ENCODE peak calls at places on chromosomes 16 and 17, in ten cellular contexts. One of them, this sample, is unnamed.

GRCh38 chr17:1997146-1997586 is 28.0 kb downstream of the RTN4RL1 start:
- DNase-seq in left ventricle myocardium inferior: no peak
- DNase-seq in EL: no peak
- DNase-seq in upper lobe of left lung: no peak
- DNase-seq in occipital lobe: no peak
- DNase-seq in NCI-H460: no peak
- DNase-seq in progenitor cell of endocrine pancreas: no peak
- DNase-seq in HFFc6: no peak
- DNase-seq in NCI-H1092: no peak
- DNase-seq in NCI-H1417 treated with DMSO at 0.1 percent for 48 hours: no peak
- DNase-seq in this sample: no peak

GRCh38 chr17:20852541-20853370 is 190.1 kb downstream of the USP22 start:
- DNase-seq in left ventricle myocardium inferior: peak; percentile 31
- DNase-seq in EL: peak; percentile 14
- DNase-seq in upper lobe of left lung: peak; percentile 59
- DNase-seq in occipital lobe: peak; percentile 56
- DNase-seq in NCI-H460: peak; percentile 34
- DNase-seq in progenitor cell of endocrine pancreas: no peak
- DNase-seq in HFFc6: no peak
- DNase-seq in NCI-H1092: no peak
- DNase-seq in NCI-H1417 treated with DMSO at 0.1 percent for 48 hours: no peak
- DNase-seq in this sample: peak; percentile 22

GRCh38 chr17:28344011-28344410 is 8.4 kb downstream of the TNFAIP1 start:
- DNase-seq in left ventricle myocardium inferior: no peak
- DNase-seq in EL: no peak
- DNase-seq in upper lobe of left lung: no peak
- DNase-seq in occipital lobe: no peak
- DNase-seq in NCI-H460: no peak
- DNase-seq in progenitor cell of endocrine pancreas: no peak
- DNase-seq in HFFc6: no peak
- DNase-seq in NCI-H1092: no peak
- DNase-seq in NCI-H1417 treated with DMSO at 0.1 percent for 48 hours: no peak
- DNase-seq in this sample: no peak

GRCh38 chr17:82060001-82060380 is 5.6 kb downstream of the DUS1L start:
- DNase-seq in left ventricle myocardium inferior: no peak
- DNase-seq in EL: no peak
- DNase-seq in upper lobe of left lung: peak; percentile 78
- DNase-seq in occipital lobe: no peak
- DNase-seq in NCI-H460: no peak
- DNase-seq in progenitor cell of endocrine pancreas: no peak
- DNase-seq in HFFc6: no peak
- DNase-seq in NCI-H1092: no peak
- DNase-seq in NCI-H1417 treated with DMSO at 0.1 percent for 48 hours: no peak
- DNase-seq in this sample: no peak

GRCh38 chr17:75619506-75620431 is 13.5 kb upstream of the SMIM5 start:
- DNase-seq in left ventricle myocardium inferior: peak; percentile 21
- DNase-seq in EL: peak; percentile 53
- DNase-seq in upper lobe of left lung: peak; percentile 76
- DNase-seq in occipital lobe: no peak
- DNase-seq in NCI-H460: no peak
- DNase-seq in progenitor cell of endocrine pancreas: no peak
- DNase-seq in HFFc6: peak; percentile 13
- DNase-seq in NCI-H1092: peak; percentile 6
- DNase-seq in NCI-H1417 treated with DMSO at 0.1 percent for 48 hours: no peak
- DNase-seq in this sample: peak; percentile 46

GRCh38 chr17:9520649-9521435 is 54.8 kb downstream of the STX8 start:
- DNase-seq in left ventricle myocardium inferior: no peak
- DNase-seq in EL: no peak
- DNase-seq in upper lobe of left lung: no peak
- DNase-seq in occipital lobe: no peak
- DNase-seq in NCI-H460: no peak
- DNase-seq in progenitor cell of endocrine pancreas: no peak
- DNase-seq in HFFc6: no peak
- DNase-seq in NCI-H1092: no peak
- DNase-seq in NCI-H1417 treated with DMSO at 0.1 percent for 48 hours: no peak
- DNase-seq in this sample: no peak

GRCh38 chr17:63753215-63753614 is 11.6 kb upstream of the STRADA start:
- DNase-seq in left ventricle myocardium inferior: no peak
- DNase-seq in EL: no peak
- DNase-seq in upper lobe of left lung: no peak
- DNase-seq in occipital lobe: no peak
- DNase-seq in NCI-H460: no peak
- DNase-seq in progenitor cell of endocrine pancreas: no peak
- DNase-seq in HFFc6: no peak
- DNase-seq in NCI-H1092: no peak
- DNase-seq in NCI-H1417 treated with DMSO at 0.1 percent for 48 hours: no peak
- DNase-seq in this sample: peak; percentile 22

GRCh38 chr17:35801583-35802224 is 6.3 kb upstream of the MMP28 start:
- DNase-seq in left ventricle myocardium inferior: peak; percentile 82
- DNase-seq in EL: peak; percentile 12
- DNase-seq in upper lobe of left lung: no peak
- DNase-seq in occipital lobe: peak; percentile 34
- DNase-seq in NCI-H460: no peak
- DNase-seq in progenitor cell of endocrine pancreas: no peak
- DNase-seq in HFFc6: no peak
- DNase-seq in NCI-H1092: peak; percentile 71
- DNase-seq in NCI-H1417 treated with DMSO at 0.1 percent for 48 hours: no peak
- DNase-seq in this sample: no peak

GRCh38 chr16:83606486-83607030 is 201.2 kb upstream of the HSBP1 start:
- DNase-seq in left ventricle myocardium inferior: no peak
- DNase-seq in EL: no peak
- DNase-seq in upper lobe of left lung: no peak
- DNase-seq in occipital lobe: no peak
- DNase-seq in NCI-H460: no peak
- DNase-seq in progenitor cell of endocrine pancreas: no peak
- DNase-seq in HFFc6: no peak
- DNase-seq in NCI-H1092: no peak
- DNase-seq in NCI-H1417 treated with DMSO at 0.1 percent for 48 hours: no peak
- DNase-seq in this sample: no peak

GRCh38 chr16:89230210-89230609 is 12.7 kb downstream of the ZNF778 start:
- DNase-seq in left ventricle myocardium inferior: no peak
- DNase-seq in EL: no peak
- DNase-seq in upper lobe of left lung: no peak
- DNase-seq in occipital lobe: no peak
- DNase-seq in NCI-H460: no peak
- DNase-seq in progenitor cell of endocrine pancreas: no peak
- DNase-seq in HFFc6: no peak
- DNase-seq in NCI-H1092: no peak
- DNase-seq in NCI-H1417 treated with DMSO at 0.1 percent for 48 hours: no peak
- DNase-seq in this sample: no peak

GRCh38 chr16:89357055-89357454 is 133.3 kb downstream of the ANKRD11 start:
- DNase-seq in left ventricle myocardium inferior: no peak
- DNase-seq in EL: no peak
- DNase-seq in upper lobe of left lung: no peak
- DNase-seq in occipital lobe: no peak
- DNase-seq in NCI-H460: no peak
- DNase-seq in progenitor cell of endocrine pancreas: no peak
- DNase-seq in HFFc6: no peak
- DNase-seq in NCI-H1092: no peak
- DNase-seq in NCI-H1417 treated with DMSO at 0.1 percent for 48 hours: no peak
- DNase-seq in this sample: no peak

GRCh38 chr16:667113-667779 is 686 bp upstream of the RHOT2 start:
- DNase-seq in left ventricle myocardium inferior: no peak
- DNase-seq in EL: no peak
- DNase-seq in upper lobe of left lung: peak; percentile 74
- DNase-seq in occipital lobe: no peak
- DNase-seq in NCI-H460: no peak
- DNase-seq in progenitor cell of endocrine pancreas: no peak
- DNase-seq in HFFc6: no peak
- DNase-seq in NCI-H1092: no peak
- DNase-seq in NCI-H1417 treated with DMSO at 0.1 percent for 48 hours: no peak
- DNase-seq in this sample: no peak

GRCh38 chr17:8857919-8858318 is 9.6 kb downstream of the PIK3R6 start:
- DNase-seq in left ventricle myocardium inferior: peak; percentile 41
- DNase-seq in EL: peak; percentile 97
- DNase-seq in upper lobe of left lung: no peak
- DNase-seq in occipital lobe: no peak
- DNase-seq in NCI-H460: no peak
- DNase-seq in progenitor cell of endocrine pancreas: no peak
- DNase-seq in HFFc6: no peak
- DNase-seq in NCI-H1092: no peak
- DNase-seq in NCI-H1417 treated with DMSO at 0.1 percent for 48 hours: no peak
- DNase-seq in this sample: peak; percentile 46

GRCh38 chr17:67211742-67212141 is 33.3 kb downstream of the HELZ start:
- DNase-seq in left ventricle myocardium inferior: no peak
- DNase-seq in EL: peak; percentile 42
- DNase-seq in upper lobe of left lung: no peak
- DNase-seq in occipital lobe: no peak
- DNase-seq in NCI-H460: no peak
- DNase-seq in progenitor cell of endocrine pancreas: no peak
- DNase-seq in HFFc6: no peak
- DNase-seq in NCI-H1092: no peak
- DNase-seq in NCI-H1417 treated with DMSO at 0.1 percent for 48 hours: no peak
- DNase-seq in this sample: peak; percentile 78

GRCh38 chr16:84029297-84030096 is 13.1 kb downstream of the SLC38A8 start:
- DNase-seq in left ventricle myocardium inferior: no peak
- DNase-seq in EL: no peak
- DNase-seq in upper lobe of left lung: no peak
- DNase-seq in occipital lobe: no peak
- DNase-seq in NCI-H460: no peak
- DNase-seq in progenitor cell of endocrine pancreas: no peak
- DNase-seq in HFFc6: no peak
- DNase-seq in NCI-H1092: no peak
- DNase-seq in NCI-H1417 treated with DMSO at 0.1 percent for 48 hours: no peak
- DNase-seq in this sample: no peak

GRCh38 chr16:58639836-58640235 is 10.2 kb upstream of the CNOT1 start:
- DNase-seq in left ventricle myocardium inferior: no peak
- DNase-seq in EL: no peak
- DNase-seq in upper lobe of left lung: no peak
- DNase-seq in occipital lobe: no peak
- DNase-seq in NCI-H460: no peak
- DNase-seq in progenitor cell of endocrine pancreas: no peak
- DNase-seq in HFFc6: no peak
- DNase-seq in NCI-H1092: no peak
- DNase-seq in NCI-H1417 treated with DMSO at 0.1 percent for 48 hours: no peak
- DNase-seq in this sample: no peak

GRCh38 chr16:8798174-8798527 is 512 bp downstream of the PMM2 start:
- DNase-seq in left ventricle myocardium inferior: no peak
- DNase-seq in EL: no peak
- DNase-seq in upper lobe of left lung: no peak
- DNase-seq in occipital lobe: no peak
- DNase-seq in NCI-H460: no peak
- DNase-seq in progenitor cell of endocrine pancreas: no peak
- DNase-seq in HFFc6: peak; percentile 10
- DNase-seq in NCI-H1092: no peak
- DNase-seq in NCI-H1417 treated with DMSO at 0.1 percent for 48 hours: no peak
- DNase-seq in this sample: no peak

GRCh38 chr16:72043539-72043938 is 10.8 kb upstream of the HP start:
- DNase-seq in left ventricle myocardium inferior: no peak
- DNase-seq in EL: no peak
- DNase-seq in upper lobe of left lung: no peak
- DNase-seq in occipital lobe: no peak
- DNase-seq in NCI-H460: no peak
- DNase-seq in progenitor cell of endocrine pancreas: no peak
- DNase-seq in HFFc6: no peak
- DNase-seq in NCI-H1092: no peak
- DNase-seq in NCI-H1417 treated with DMSO at 0.1 percent for 48 hours: no peak
- DNase-seq in this sample: no peak

GRCh38 chr16:87169509-87169985 is 147.6 kb downstream of the C16orf95 start:
- DNase-seq in left ventricle myocardium inferior: no peak
- DNase-seq in EL: no peak
- DNase-seq in upper lobe of left lung: no peak
- DNase-seq in occipital lobe: no peak
- DNase-seq in NCI-H460: no peak
- DNase-seq in progenitor cell of endocrine pancreas: no peak
- DNase-seq in HFFc6: no peak
- DNase-seq in NCI-H1092: peak; percentile 39
- DNase-seq in NCI-H1417 treated with DMSO at 0.1 percent for 48 hours: no peak
- DNase-seq in this sample: no peak